ENCODE peak calls at places on chromosomes 6 and 20, in ten cellular contexts. M is HFF-Myc, V is stomach, O is pancreas, S is HL-60, Y is Peyer's patch, P is sigmoid colon, F is tibial artery, G is GM06990, Z is lower lobe of right lung. A is an unnamed sample.

GRCh38 chr20:17888044-17888443 is 80.5 kb downstream of the SNX5 start:
- DNase-seq in M (no peak), V (no peak), O (no peak), S (no peak), Y (no peak), P (peak), F (no peak), G (no peak), Z (no peak), A (no peak)

GRCh38 chr6:118574051-118574865 is 26.2 kb downstream of the PLN start:
- DNase-seq in M (peak), V (no peak), O (no peak), S (no peak), Y (no peak), P (no peak), F (no peak), G (no peak), Z (no peak), A (peak)

GRCh38 chr6:134267917-134268361 is 50.0 kb downstream of the SGK1 start:
- DNase-seq in M (no peak), V (no peak), O (no peak), S (no peak), Y (no peak), P (no peak), F (no peak), G (no peak), Z (no peak), A (no peak)

GRCh38 chr6:17986656-17987575 is 519 bp downstream of the KIF13A start:
- DNase-seq in M (no peak), V (peak), O (peak), S (peak), Y (peak), P (peak), F (peak), G (peak), Z (peak), A (peak)

GRCh38 chr6:31479933-31480535 is 17.9 kb upstream of the MICB start:
- DNase-seq in M (no peak), V (no peak), O (no peak), S (no peak), Y (no peak), P (peak), F (no peak), G (no peak), Z (no peak), A (no peak)

GRCh38 chr6:31768717-31769257 is 6.3 kb downstream of the SAPCD1 start:
- DNase-seq in M (no peak), V (no peak), O (no peak), S (peak), Y (no peak), P (no peak), F (no peak), G (no peak), Z (no peak), A (no peak)

GRCh38 chr6:109406196-109406595 is 23.9 kb upstream of the CD164 start:
- DNase-seq in M (no peak), V (no peak), O (no peak), S (no peak), Y (no peak), P (no peak), F (no peak), G (no peak), Z (no peak), A (peak)

GRCh38 chr6:163844761-163845160 is 430.2 kb downstream of the QKI start:
- DNase-seq in M (no peak), V (no peak), O (no peak), S (no peak), Y (no peak), P (no peak), F (no peak), G (no peak), Z (no peak), A (no peak)

GRCh38 chr20:9503530-9504251 is 10.7 kb upstream of the LAMP5 start:
- DNase-seq in M (peak), V (no peak), O (no peak), S (peak), Y (no peak), P (no peak), F (no peak), G (no peak), Z (peak), A (peak)

GRCh38 chr20:45345104-45345936 is 2.9 kb downstream of the SDC4 start:
- DNase-seq in M (no peak), V (peak), O (peak), S (no peak), Y (no peak), P (no peak), F (no peak), G (no peak), Z (peak), A (no peak)

GRCh38 chr6:84804720-84805119 is 40.3 kb upstream of the TBX18 start:
- DNase-seq in M (no peak), V (no peak), O (no peak), S (no peak), Y (no peak), P (no peak), F (no peak), G (no peak), Z (no peak), A (peak)

GRCh38 chr6:35417979-35418661 is 34.0 kb upstream of the FANCE start:
- DNase-seq in M (peak), V (no peak), O (no peak), S (peak), Y (no peak), P (no peak), F (no peak), G (no peak), Z (no peak), A (no peak)

GRCh38 chr20:47258745-47259695 is 97.5 kb downstream of the ZMYND8 start:
- DNase-seq in M (no peak), V (no peak), O (no peak), S (no peak), Y (peak), P (no peak), F (peak), G (peak), Z (peak), A (peak)

GRCh38 chr6:44561062-44561591 is 173.6 kb downstream of the CDC5L start:
- DNase-seq in M (no peak), V (no peak), O (no peak), S (no peak), Y (no peak), P (no peak), F (no peak), G (no peak), Z (no peak), A (no peak)

GRCh38 chr20:9500121-9500911 is 14.1 kb upstream of the LAMP5 start:
- DNase-seq in M (no peak), V (no peak), O (no peak), S (no peak), Y (no peak), P (no peak), F (no peak), G (no peak), Z (no peak), A (no peak)

GRCh38 chr20:40689100-40689942 is at the start of gene MAFB:
- DNase-seq in M (no peak), V (peak), O (peak), S (peak), Y (peak), P (peak), F (peak), G (peak), Z (peak), A (peak)

GRCh38 chr6:45422541-45423110 is 44.9 kb upstream of the SUPT3H start:
- DNase-seq in M (no peak), V (peak), O (peak), S (peak), Y (peak), P (peak), F (no peak), G (no peak), Z (peak), A (peak)

GRCh38 chr6:45667265-45667664 is 289.5 kb upstream of the SUPT3H start:
- DNase-seq in M (no peak), V (no peak), O (no peak), S (no peak), Y (no peak), P (no peak), F (no peak), G (no peak), Z (no peak), A (no peak)

GRCh38 chr6:3749991-3750323 is 1.6 kb downstream of the PXDC1 start:
- DNase-seq in M (no peak), V (peak), O (peak), S (no peak), Y (peak), P (peak), F (peak), G (no peak), Z (no peak), A (peak)

GRCh38 chr6:26105842-26106241 is 18.6 kb downstream of the HFE start:
- DNase-seq in M (no peak), V (no peak), O (no peak), S (no peak), Y (no peak), P (no peak), F (no peak), G (no peak), Z (no peak), A (peak)

GRCh38 chr6:26087284-26088115 is at the start of gene HFE:
- DNase-seq in M (peak), V (peak), O (no peak), S (peak), Y (peak), P (peak), F (peak), G (peak), Z (peak), A (peak)

GRCh38 chr6:4565301-4566250 is 210.6 kb upstream of the CDYL start:
- DNase-seq in M (no peak), V (no peak), O (no peak), S (no peak), Y (no peak), P (no peak), F (no peak), G (no peak), Z (no peak), A (no peak)

GRCh38 chr6:24188571-24188970 is 62.6 kb downstream of the NRSN1 start:
- DNase-seq in M (no peak), V (no peak), O (no peak), S (no peak), Y (no peak), P (no peak), F (no peak), G (no peak), Z (no peak), A (no peak)

GRCh38 chr20:51810155-51811039 is 8.1 kb upstream of the SALL4 start:
- DNase-seq in M (no peak), V (no peak), O (no peak), S (no peak), Y (no peak), P (no peak), F (no peak), G (no peak), Z (no peak), A (no peak)

GRCh38 chr6:4402477-4402976 is 267.2 kb upstream of the ECI2 start:
- DNase-seq in M (peak), V (no peak), O (no peak), S (no peak), Y (no peak), P (no peak), F (peak), G (peak), Z (no peak), A (peak)

GRCh38 chr6:119586250-119586882 is 236.8 kb upstream of the MAN1A1 start:
- DNase-seq in M (no peak), V (no peak), O (no peak), S (no peak), Y (no peak), P (no peak), F (no peak), G (peak), Z (no peak), A (no peak)

GRCh38 chr20:3721912-3722311 is 9.5 kb upstream of the SIGLEC1 start:
- DNase-seq in M (no peak), V (no peak), O (no peak), S (no peak), Y (no peak), P (no peak), F (no peak), G (no peak), Z (no peak), A (no peak)

GRCh38 chr6:143449731-143450452 is 603 bp downstream of the ADAT2 start:
- DNase-seq in M (no peak), V (no peak), O (no peak), S (peak), Y (peak), P (no peak), F (peak), G (peak), Z (no peak), A (peak)

GRCh38 chr6:18308070-18308735 is 43.9 kb upstream of the DEK start:
- DNase-seq in M (no peak), V (no peak), O (no peak), S (no peak), Y (no peak), P (no peak), F (no peak), G (no peak), Z (no peak), A (peak)

GRCh38 chr6:112016335-112016734 is 37.6 kb upstream of the CCN6 start:
- DNase-seq in M (no peak), V (no peak), O (no peak), S (no peak), Y (no peak), P (no peak), F (peak), G (no peak), Z (no peak), A (peak)

GRCh38 chr20:13852321-13852720 is 67.5 kb downstream of the NDUFAF5 start:
- DNase-seq in M (no peak), V (no peak), O (no peak), S (no peak), Y (no peak), P (no peak), F (no peak), G (no peak), Z (no peak), A (peak)

GRCh38 chr6:166716910-166717617 is 90.0 kb upstream of the RPS6KA2 start:
- DNase-seq in M (no peak), V (peak), O (no peak), S (peak), Y (no peak), P (no peak), F (no peak), G (no peak), Z (no peak), A (no peak)

GRCh38 chr20:6673071-6673470 is 94.4 kb upstream of the BMP2 start:
- DNase-seq in M (no peak), V (no peak), O (no peak), S (no peak), Y (no peak), P (no peak), F (no peak), G (no peak), Z (no peak), A (no peak)

GRCh38 chr6:150043096-150043495 is 17.8 kb upstream of the RAET1L start:
- DNase-seq in M (no peak), V (no peak), O (no peak), S (no peak), Y (no peak), P (no peak), F (no peak), G (no peak), Z (no peak), A (no peak)

GRCh38 chr6:116992546-116992945 is 115.5 kb downstream of the RFX6 start:
- DNase-seq in M (no peak), V (no peak), O (no peak), S (no peak), Y (no peak), P (no peak), F (no peak), G (no peak), Z (no peak), A (no peak)

GRCh38 chr6:81241717-81242116 is 510.8 kb downstream of the TENT5A start:
- DNase-seq in M (peak), V (no peak), O (no peak), S (peak), Y (no peak), P (no peak), F (no peak), G (no peak), Z (no peak), A (peak)

GRCh38 chr20:63439866-63440265 is 32.6 kb downstream of the KCNQ2 start:
- DNase-seq in M (no peak), V (no peak), O (no peak), S (no peak), Y (no peak), P (no peak), F (no peak), G (no peak), Z (no peak), A (no peak)

GRCh38 chr20:63441136-63441776 is 31.2 kb downstream of the KCNQ2 start:
- DNase-seq in M (no peak), V (no peak), O (no peak), S (no peak), Y (no peak), P (no peak), F (no peak), G (peak), Z (no peak), A (no peak)

GRCh38 chr20:63443606-63444395 is 28.7 kb downstream of the KCNQ2 start:
- DNase-seq in M (no peak), V (no peak), O (no peak), S (no peak), Y (no peak), P (no peak), F (no peak), G (no peak), Z (no peak), A (no peak)

GRCh38 chr20:63440366-63440955 is 32.0 kb downstream of the KCNQ2 start:
- DNase-seq in M (no peak), V (no peak), O (no peak), S (no peak), Y (no peak), P (no peak), F (no peak), G (no peak), Z (no peak), A (no peak)

GRCh38 chr20:63441777-63442493 is 30.5 kb downstream of the KCNQ2 start:
- DNase-seq in M (no peak), V (peak), O (no peak), S (peak), Y (peak), P (no peak), F (no peak), G (peak), Z (peak), A (peak)
- TF ChIP-seq CTCF in M (peak), V (peak), O (no peak), S (peak), Y (peak), P (no peak), F (no peak), G (peak), Z (peak), A (peak)

DNA sequence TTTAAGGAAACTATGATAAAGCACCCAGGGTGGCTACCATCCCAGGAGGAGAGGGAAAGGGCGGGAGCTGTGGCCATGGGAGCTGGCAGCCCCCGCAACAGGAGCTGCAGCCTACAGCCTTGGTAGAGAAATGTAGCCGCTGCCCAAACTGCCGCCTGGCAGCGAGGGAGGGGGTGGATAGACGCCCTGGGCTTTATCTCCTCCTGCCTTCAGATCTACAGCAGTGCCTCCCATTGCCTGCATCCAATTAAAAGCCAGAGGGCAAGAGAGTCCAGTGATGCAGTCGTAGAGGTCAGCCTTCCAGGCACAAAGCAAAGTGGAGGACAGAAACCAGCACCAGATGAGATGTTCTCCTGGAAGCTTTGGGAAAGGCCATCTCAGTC is 35.0 kb upstream of the ZFAND3 start:
- DNase-seq in M (no peak), V (no peak), O (no peak), S (no peak), Y (no peak), P (no peak), F (no peak), G (no peak), Z (no peak), A (no peak)
- H3K4me3 ChIP-seq in M (no peak), V (peak), O (peak), S (no peak), Y (no peak), P (peak), F (peak), G (no peak), Z (peak), A (no peak)

DNA sequence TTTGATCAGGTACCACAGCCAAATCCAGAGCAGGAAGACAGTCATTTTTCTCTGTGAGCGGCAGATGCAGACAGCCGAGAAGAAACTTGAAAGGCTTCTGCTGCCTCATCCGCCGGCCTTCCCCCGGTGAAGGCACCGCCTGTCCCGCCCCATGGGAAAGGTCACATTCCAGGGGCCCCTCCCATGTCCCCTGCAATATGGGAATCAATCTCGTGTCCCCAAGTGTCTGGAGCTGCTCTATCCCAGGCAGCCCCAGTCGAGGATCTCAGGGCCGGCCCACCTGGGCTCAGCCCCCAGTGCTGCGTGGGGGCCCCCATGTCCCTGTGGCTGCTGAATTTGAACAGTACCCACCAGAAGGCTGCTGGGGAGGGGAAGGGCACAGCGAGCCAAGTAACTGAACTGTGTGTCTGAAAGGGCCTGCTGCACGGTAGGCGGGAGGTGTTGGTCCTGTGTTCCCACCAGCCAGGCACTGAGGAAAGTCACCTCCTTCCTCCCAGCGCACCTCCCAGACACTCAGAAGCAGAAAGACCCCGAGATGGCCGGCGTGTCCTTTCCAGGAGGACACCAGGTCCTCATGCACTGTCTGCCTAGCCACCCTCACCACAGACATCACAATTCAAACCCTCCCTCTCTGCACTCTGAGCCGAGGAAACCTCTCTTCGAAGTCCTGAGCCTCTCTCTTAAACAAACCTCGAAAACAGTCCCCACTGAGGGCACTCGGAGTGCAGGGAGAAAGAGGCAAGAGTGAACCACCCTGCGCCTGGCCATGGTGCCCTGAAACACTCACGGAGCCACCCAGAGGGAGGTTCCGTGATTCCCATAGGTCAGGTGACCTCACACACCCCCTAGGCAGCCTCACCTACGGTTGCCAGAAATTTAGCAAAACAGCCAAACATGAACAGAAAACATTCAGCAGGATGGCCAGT is 99.3 kb downstream of the PSMB1 start:
- DNase-seq in M (no peak), V (no peak), O (no peak), S (no peak), Y (no peak), P (no peak), F (no peak), G (no peak), Z (no peak), A (no peak)
- TF ChIP-seq CTCF in M (no peak), V (no peak), O (no peak), S (no peak), Y (no peak), P (no peak), F (no peak), G (no peak), Z (no peak), A (no peak)

GRCh38 chr6:40328376-40328987 is 258.7 kb downstream of the LRFN2 start:
- DNase-seq in M (no peak), V (peak), O (peak), S (no peak), Y (no peak), P (no peak), F (no peak), G (no peak), Z (peak), A (no peak)
- H3K4me3 ChIP-seq in M (no peak), V (no peak), O (no peak), S (no peak), Y (no peak), P (no peak), F (no peak), G (no peak), Z (no peak), A (no peak)

DNA sequence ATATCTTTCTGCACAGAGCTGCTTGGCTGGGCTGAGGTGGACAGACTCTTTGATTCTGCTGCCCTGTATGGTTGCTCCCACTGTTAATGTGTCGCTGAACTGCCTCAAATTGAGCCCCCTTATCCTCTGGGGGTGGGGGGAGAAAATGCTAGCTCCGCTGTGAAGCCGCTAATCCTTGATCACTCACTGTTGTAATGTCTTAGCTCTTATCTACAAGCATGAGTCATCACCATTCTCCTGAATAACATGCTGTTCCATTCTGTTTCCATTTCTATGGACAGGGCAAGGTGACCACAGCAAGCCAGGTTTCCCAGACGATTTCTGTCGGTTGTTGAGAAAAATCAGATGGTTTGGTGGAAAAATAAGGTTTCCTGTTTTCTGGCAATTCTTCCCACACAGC is 218.4 kb upstream of the GGTLC1 start:
- DNase-seq in M (no peak), V (no peak), O (no peak), S (no peak), Y (no peak), P (no peak), F (no peak), G (no peak), Z (no peak), A (no peak)
- TF ChIP-seq CTCF in M (no peak), V (no peak), O (no peak), S (no peak), Y (no peak), P (no peak), F (no peak), G (no peak), Z (no peak), A (no peak)

GRCh38 chr6:98579941-98580340 is 254.4 kb upstream of the POU3F2 start:
- DNase-seq in M (no peak), V (no peak), O (no peak), S (no peak), Y (no peak), P (no peak), F (no peak), G (no peak), Z (no peak), A (peak)
- H3K4me3 ChIP-seq in M (no peak), V (no peak), O (no peak), S (no peak), Y (no peak), P (no peak), F (no peak), G (no peak), Z (no peak), A (no peak)

GRCh38 chr6:130282234-130282995 is 59.7 kb upstream of the SAMD3 start:
- DNase-seq in M (peak), V (no peak), O (no peak), S (no peak), Y (no peak), P (no peak), F (no peak), G (peak), Z (no peak), A (peak)
- TF ChIP-seq CTCF in M (peak), V (no peak), O (no peak), S (no peak), Y (no peak), P (no peak), F (no peak), G (peak), Z (no peak), A (peak)